ENCODE peak calls at places on chromosomes 1 and 21, in eight cellular contexts. F is naive B cell; R is fibroblast of lung; O is dorsolateral prefrontal cortex; P is germinal center; U is naive thymus-derived CD4-positive, alpha-beta T cell; H is NCI-H146; E is T1000. C is an unnamed sample.

GRCh38 chr1:66768935-66769334 is 16.7 kb downstream of the DYNLT5 start:
- DNase-seq in F (no peak), R (no peak), O (no peak), P (no peak), U (no peak), H (no peak), E (no peak), C (no peak)

GRCh38 chr1:182444497-182444896 is 5.4 kb upstream of the RGSL1 start:
- DNase-seq in F (no peak), R (no peak), O (no peak), P (no peak), U (no peak), H (no peak), E (no peak), C (no peak)

GRCh38 chr1:184425449-184426277 is 38.8 kb downstream of the C1orf21 start:
- DNase-seq in F (no peak), R (no peak), O (no peak), P (no peak), U (no peak), H (no peak), E (no peak), C (no peak)

GRCh38 chr1:167795810-167796740 is 74.3 kb downstream of the MPZL1 start:
- DNase-seq in F (no peak), R (peak), O (no peak), P (no peak), U (no peak), H (peak), E (no peak), C (no peak)

GRCh38 chr1:12368646-12369045 is 138.8 kb downstream of the VPS13D start:
- DNase-seq in F (no peak), R (no peak), O (no peak), P (no peak), U (no peak), H (no peak), E (no peak), C (no peak)

GRCh38 chr1:212433577-212434462 is 1.1 kb downstream of the NENF start:
- DNase-seq in F (no peak), R (no peak), O (no peak), P (no peak), U (no peak), H (no peak), E (no peak), C (no peak)

GRCh38 chr1:182595641-182596240 is 6.7 kb upstream of the RNASEL start:
- DNase-seq in F (peak), R (peak), O (peak), P (peak), U (peak), H (peak), E (no peak), C (peak)

GRCh38 chr1:1431006-1431844 is 4.3 kb upstream of the VWA1 start:
- DNase-seq in F (no peak), R (no peak), O (no peak), P (peak), U (no peak), H (no peak), E (no peak), C (no peak)

GRCh38 chr21:46634966-46635323 is 529 bp upstream of the PRMT2 start:
- DNase-seq in F (no peak), R (peak), O (peak), P (no peak), U (no peak), H (peak), E (no peak), C (peak)

GRCh38 chr1:159009704-159010361 is at the start of gene IFI16:
- DNase-seq in F (peak), R (peak), O (no peak), P (peak), U (no peak), H (no peak), E (peak), C (peak)

GRCh38 chr1:10251325-10252103 is 41.1 kb downstream of the KIF1B start:
- DNase-seq in F (no peak), R (peak), O (no peak), P (no peak), U (no peak), H (no peak), E (no peak), C (no peak)

GRCh38 chr1:234302334-234302962 is 70.8 kb upstream of the COA6 start:
- DNase-seq in F (no peak), R (no peak), O (no peak), P (no peak), U (no peak), H (no peak), E (no peak), C (no peak)

GRCh38 chr1:102550729-102551384 is 554.1 kb upstream of the OLFM3 start:
- DNase-seq in F (no peak), R (peak), O (no peak), P (no peak), U (no peak), H (peak), E (no peak), C (peak)

GRCh38 chr1:84171471-84171870 is 27.4 kb downstream of the PRKACB start:
- DNase-seq in F (no peak), R (no peak), O (no peak), P (no peak), U (no peak), H (no peak), E (no peak), C (no peak)

GRCh38 chr21:19541612-19542011 is 1138.0 kb upstream of the TMPRSS15 start:
- DNase-seq in F (no peak), R (no peak), O (no peak), P (no peak), U (no peak), H (peak), E (no peak), C (no peak)

GRCh38 chr1:54489627-54490240 is 58.3 kb upstream of the ACOT11 start:
- DNase-seq in F (no peak), R (no peak), O (no peak), P (no peak), U (no peak), H (no peak), E (no peak), C (no peak)

GRCh38 chr1:80778094-80778840 is 1022.5 kb upstream of the ADGRL2 start:
- DNase-seq in F (no peak), R (no peak), O (no peak), P (no peak), U (no peak), H (no peak), E (no peak), C (no peak)

GRCh38 chr1:89761901-89762300 is 58.9 kb upstream of the LRRC8D start:
- DNase-seq in F (no peak), R (peak), O (no peak), P (no peak), U (no peak), H (no peak), E (no peak), C (no peak)

GRCh38 chr1:17849216-17849615 is 94.1 kb downstream of the ACTL8 start:
- DNase-seq in F (no peak), R (no peak), O (no peak), P (no peak), U (no peak), H (no peak), E (no peak), C (no peak)

GRCh38 chr1:186804669-186805068 is 24.1 kb upstream of the PLA2G4A start:
- DNase-seq in F (no peak), R (no peak), O (no peak), P (no peak), U (no peak), H (no peak), E (no peak), C (no peak)

GRCh38 chr1:22916469-22916817 is 56.2 kb downstream of the LACTBL1 start:
- DNase-seq in F (no peak), R (peak), O (peak), P (no peak), U (no peak), H (no peak), E (no peak), C (no peak)

GRCh38 chr1:41618871-41619270 is 134.4 kb upstream of the EDN2 start:
- DNase-seq in F (no peak), R (no peak), O (no peak), P (no peak), U (no peak), H (no peak), E (no peak), C (no peak)

GRCh38 chr1:226661965-226662364 is 77.1 kb downstream of the ITPKB start:
- DNase-seq in F (no peak), R (no peak), O (no peak), P (no peak), U (no peak), H (peak), E (no peak), C (no peak)

GRCh38 chr1:42518894-42519293 is 55.8 kb downstream of the CCDC30 start:
- DNase-seq in F (no peak), R (no peak), O (no peak), P (no peak), U (no peak), H (no peak), E (no peak), C (no peak)

GRCh38 chr1:38641661-38642060 is 217.9 kb downstream of the RRAGC start:
- DNase-seq in F (no peak), R (no peak), O (no peak), P (no peak), U (no peak), H (no peak), E (no peak), C (no peak)

GRCh38 chr1:201335901-201336300 is 41.6 kb downstream of the TNNT2 start:
- DNase-seq in F (no peak), R (no peak), O (no peak), P (no peak), U (no peak), H (no peak), E (no peak), C (no peak)

GRCh38 chr1:3824650-3825049 is 28.4 kb upstream of the LRRC47 start:
- DNase-seq in F (no peak), R (no peak), O (no peak), P (no peak), U (no peak), H (no peak), E (no peak), C (no peak)

GRCh38 chr1:235015291-235015990 is 113.2 kb downstream of the TOMM20 start:
- DNase-seq in F (peak), R (no peak), O (no peak), P (no peak), U (no peak), H (no peak), E (no peak), C (no peak)

GRCh38 chr1:11158720-11159321 is 30.3 kb upstream of the ANGPTL7 start:
- DNase-seq in F (no peak), R (peak), O (no peak), P (no peak), U (no peak), H (no peak), E (peak), C (no peak)

GRCh38 chr21:42010507-42011493 is 640 bp upstream of the ZBTB21 start:
- DNase-seq in F (no peak), R (peak), O (no peak), P (peak), U (no peak), H (peak), E (peak), C (no peak)

GRCh38 chr1:212431656-212432055 is 1.1 kb upstream of the NENF start:
- DNase-seq in F (no peak), R (no peak), O (no peak), P (no peak), U (no peak), H (no peak), E (no peak), C (no peak)

GRCh38 chr1:150928286-150928685 is 2.1 kb downstream of the SETDB1 start:
- DNase-seq in F (no peak), R (no peak), O (no peak), P (no peak), U (no peak), H (no peak), E (no peak), C (no peak)

GRCh38 chr1:164640673-164641352 is 81.8 kb downstream of the PBX1 start:
- DNase-seq in F (no peak), R (no peak), O (no peak), P (no peak), U (no peak), H (no peak), E (no peak), C (no peak)

GRCh38 chr1:96487961-96488360 is 233.6 kb upstream of the PTBP2 start:
- DNase-seq in F (no peak), R (no peak), O (no peak), P (no peak), U (no peak), H (no peak), E (no peak), C (no peak)

GRCh38 chr1:32681501-32681900 is 21.1 kb downstream of the SYNC start:
- DNase-seq in F (no peak), R (peak), O (no peak), P (no peak), U (no peak), H (no peak), E (no peak), C (no peak)

C was measured in KG1.